ENCODE peak calls at places on chromosomes 4 and X, in seven cellular contexts. One of them, this sample, is unnamed. For H3K4me1 and H3K36me3, the result is how much of the 10 kb centered on the place peaks cover.

GRCh38 chrX:141341341-141341740 is 99.0 kb upstream of the SPANXC start:
- DNase-seq in cardiac muscle cell: no peak
- DNase-seq in psoas muscle: no peak
- DNase-seq in upper lobe of right lung: no peak
- DNase-seq in lower lobe of right lung: no peak
- DNase-seq in tibial nerve: no peak
- DNase-seq in esophagus squamous epithelium: no peak
- DNase-seq in this sample: no peak

GRCh38 chrX:4570141-4570540 is 856.7 kb upstream of the PRKX start:
- DNase-seq in cardiac muscle cell: no peak
- DNase-seq in psoas muscle: no peak
- DNase-seq in upper lobe of right lung: no peak
- DNase-seq in lower lobe of right lung: no peak
- DNase-seq in tibial nerve: no peak
- DNase-seq in esophagus squamous epithelium: no peak
- DNase-seq in this sample: no peak

GRCh38 chr4:121272526-121272925 is 108.3 kb downstream of the QRFPR start:
- DNase-seq in cardiac muscle cell: no peak
- DNase-seq in psoas muscle: no peak
- DNase-seq in upper lobe of right lung: no peak
- DNase-seq in lower lobe of right lung: no peak
- DNase-seq in tibial nerve: no peak
- DNase-seq in esophagus squamous epithelium: no peak
- DNase-seq in this sample: no peak

GRCh38 chr4:78379040-78379439 is 172.5 kb upstream of the ANXA3 start:
- DNase-seq in cardiac muscle cell: no peak
- DNase-seq in psoas muscle: no peak
- DNase-seq in upper lobe of right lung: no peak
- DNase-seq in lower lobe of right lung: no peak
- DNase-seq in tibial nerve: no peak
- DNase-seq in esophagus squamous epithelium: no peak
- DNase-seq in this sample: no peak

GRCh38 chrX:118990512-118991227 is 16.3 kb downstream of the LONRF3 start:
- DNase-seq in cardiac muscle cell: no peak
- DNase-seq in psoas muscle: no peak
- DNase-seq in upper lobe of right lung: no peak
- DNase-seq in lower lobe of right lung: no peak
- DNase-seq in tibial nerve: no peak
- DNase-seq in esophagus squamous epithelium: no peak
- DNase-seq in this sample: no peak

GRCh38 chrX:19334945-19335626 is 8.6 kb upstream of the PDHA1 start:
- DNase-seq in cardiac muscle cell: peak
- DNase-seq in psoas muscle: no peak
- DNase-seq in upper lobe of right lung: no peak
- DNase-seq in lower lobe of right lung: no peak
- DNase-seq in tibial nerve: no peak
- DNase-seq in esophagus squamous epithelium: no peak
- DNase-seq in this sample: no peak

GRCh38 chr4:25592670-25593069 is 63.0 kb upstream of the SLC34A2 start:
- DNase-seq in cardiac muscle cell: no peak
- DNase-seq in psoas muscle: no peak
- DNase-seq in upper lobe of right lung: no peak
- DNase-seq in lower lobe of right lung: no peak
- DNase-seq in tibial nerve: no peak
- DNase-seq in esophagus squamous epithelium: no peak
- DNase-seq in this sample: no peak

GRCh38 chrX:11533211-11533651 is 132.5 kb downstream of the ARHGAP6 start:
- DNase-seq in cardiac muscle cell: peak
- DNase-seq in psoas muscle: no peak
- DNase-seq in upper lobe of right lung: no peak
- DNase-seq in lower lobe of right lung: no peak
- DNase-seq in tibial nerve: no peak
- DNase-seq in esophagus squamous epithelium: no peak
- DNase-seq in this sample: no peak

GRCh38 chr4:150366487-150366999 is 215.4 kb upstream of the MAB21L2 start:
- DNase-seq in cardiac muscle cell: peak
- DNase-seq in psoas muscle: no peak
- DNase-seq in upper lobe of right lung: no peak
- DNase-seq in lower lobe of right lung: no peak
- DNase-seq in tibial nerve: no peak
- DNase-seq in esophagus squamous epithelium: no peak
- DNase-seq in this sample: no peak

GRCh38 chrX:133412246-133412645 is 3.0 kb downstream of the GPC4 start:
- DNase-seq in cardiac muscle cell: no peak
- DNase-seq in psoas muscle: no peak
- DNase-seq in upper lobe of right lung: no peak
- DNase-seq in lower lobe of right lung: no peak
- DNase-seq in tibial nerve: no peak
- DNase-seq in esophagus squamous epithelium: no peak
- DNase-seq in this sample: no peak

GRCh38 chr4:93748380-93748779 is 80.2 kb upstream of the ATOH1 start:
- DNase-seq in cardiac muscle cell: no peak
- DNase-seq in psoas muscle: no peak
- DNase-seq in upper lobe of right lung: no peak
- DNase-seq in lower lobe of right lung: no peak
- DNase-seq in tibial nerve: no peak
- DNase-seq in esophagus squamous epithelium: no peak
- DNase-seq in this sample: no peak

GRCh38 chrX:104420907-104421306 is 145.1 kb upstream of the IL1RAPL2 start:
- DNase-seq in cardiac muscle cell: no peak
- DNase-seq in psoas muscle: no peak
- DNase-seq in upper lobe of right lung: no peak
- DNase-seq in lower lobe of right lung: no peak
- DNase-seq in tibial nerve: no peak
- DNase-seq in esophagus squamous epithelium: no peak
- DNase-seq in this sample: no peak

GRCh38 chr4:184647391-184648101 is 1.7 kb downstream of the CASP3 start:
- DNase-seq in cardiac muscle cell: no peak
- DNase-seq in psoas muscle: no peak
- DNase-seq in upper lobe of right lung: no peak
- DNase-seq in lower lobe of right lung: no peak
- DNase-seq in tibial nerve: no peak
- DNase-seq in esophagus squamous epithelium: no peak
- DNase-seq in this sample: no peak

GRCh38 chr4:105909699-105910340 is 14.5 kb downstream of the NPNT start:
- DNase-seq in cardiac muscle cell: peak
- DNase-seq in psoas muscle: no peak
- DNase-seq in upper lobe of right lung: no peak
- DNase-seq in lower lobe of right lung: no peak
- DNase-seq in tibial nerve: no peak
- DNase-seq in esophagus squamous epithelium: no peak
- DNase-seq in this sample: no peak

GRCh38 chr4:129623233-129623632 is 527.3 kb downstream of the C4orf33 start:
- DNase-seq in cardiac muscle cell: no peak
- DNase-seq in psoas muscle: no peak
- DNase-seq in upper lobe of right lung: no peak
- DNase-seq in lower lobe of right lung: no peak
- DNase-seq in tibial nerve: no peak
- DNase-seq in esophagus squamous epithelium: no peak
- DNase-seq in this sample: no peak

GRCh38 chrX:153400146-153401132 is 711 bp downstream of the PNMA6E start:
- DNase-seq in cardiac muscle cell: peak
- DNase-seq in psoas muscle: peak
- DNase-seq in upper lobe of right lung: peak
- DNase-seq in lower lobe of right lung: peak
- DNase-seq in tibial nerve: no peak
- DNase-seq in esophagus squamous epithelium: no peak
- DNase-seq in this sample: no peak

GRCh38 chrX:10903518-10903917 is 207.6 kb upstream of the HCCS start:
- DNase-seq in cardiac muscle cell: no peak
- DNase-seq in psoas muscle: no peak
- DNase-seq in upper lobe of right lung: no peak
- DNase-seq in lower lobe of right lung: no peak
- DNase-seq in tibial nerve: no peak
- DNase-seq in esophagus squamous epithelium: no peak
- DNase-seq in this sample: no peak

GRCh38 chr4:94762326-94762725 is 4.6 kb downstream of the BMPR1B start:
- DNase-seq in cardiac muscle cell: no peak
- DNase-seq in psoas muscle: no peak
- DNase-seq in upper lobe of right lung: no peak
- DNase-seq in lower lobe of right lung: no peak
- DNase-seq in tibial nerve: no peak
- DNase-seq in esophagus squamous epithelium: no peak
- DNase-seq in this sample: no peak

GRCh38 chrX:108165349-108166111 is 74.0 kb downstream of the ATG4A start:
- DNase-seq in cardiac muscle cell: peak
- DNase-seq in psoas muscle: no peak
- DNase-seq in upper lobe of right lung: no peak
- DNase-seq in lower lobe of right lung: no peak
- DNase-seq in tibial nerve: no peak
- DNase-seq in esophagus squamous epithelium: no peak
- DNase-seq in this sample: no peak

GRCh38 chrX:71103110-71103983 is 3.2 kb downstream of the CXorf65 start:
- DNase-seq in cardiac muscle cell: peak
- DNase-seq in psoas muscle: peak
- DNase-seq in upper lobe of right lung: no peak
- DNase-seq in lower lobe of right lung: peak
- DNase-seq in tibial nerve: no peak
- DNase-seq in esophagus squamous epithelium: no peak
- DNase-seq in this sample: no peak

GRCh38 chrX:14883826-14884225 is 10.6 kb downstream of the MOSPD2 start:
- DNase-seq in cardiac muscle cell: no peak
- DNase-seq in psoas muscle: no peak
- DNase-seq in upper lobe of right lung: no peak
- DNase-seq in lower lobe of right lung: no peak
- DNase-seq in tibial nerve: no peak
- DNase-seq in esophagus squamous epithelium: no peak
- DNase-seq in this sample: no peak

GRCh38 chr4:119035941-119036737 is 99.5 kb upstream of the MYOZ2 start:
- DNase-seq in cardiac muscle cell: no peak
- DNase-seq in psoas muscle: peak
- DNase-seq in upper lobe of right lung: no peak
- DNase-seq in lower lobe of right lung: no peak
- DNase-seq in tibial nerve: no peak
- DNase-seq in esophagus squamous epithelium: no peak
- DNase-seq in this sample: no peak

GRCh38 chr4:102817021-102817605 is 10.2 kb downstream of the UBE2D3 start:
- DNase-seq in cardiac muscle cell: no peak
- DNase-seq in psoas muscle: no peak
- DNase-seq in upper lobe of right lung: no peak
- DNase-seq in lower lobe of right lung: no peak
- DNase-seq in tibial nerve: no peak
- DNase-seq in esophagus squamous epithelium: no peak
- DNase-seq in this sample: no peak
- H3K4me1 ChIP-seq in cardiac muscle cell: half or more
- H3K4me1 ChIP-seq in psoas muscle: half or more
- H3K4me1 ChIP-seq in upper lobe of right lung: half or more
- H3K4me1 ChIP-seq in lower lobe of right lung: half or more
- H3K4me1 ChIP-seq in tibial nerve: half or more
- H3K4me1 ChIP-seq in esophagus squamous epithelium: half or more
- H3K4me1 ChIP-seq in this sample: half or more

GRCh38 chrX:48792219-48792618 is 5.8 kb downstream of the GATA1 start:
- DNase-seq in cardiac muscle cell: no peak
- DNase-seq in psoas muscle: no peak
- DNase-seq in upper lobe of right lung: no peak
- DNase-seq in lower lobe of right lung: no peak
- DNase-seq in tibial nerve: no peak
- DNase-seq in esophagus squamous epithelium: no peak
- DNase-seq in this sample: no peak

GRCh38 chrX:48793935-48794334 is 7.5 kb downstream of the GATA1 start:
- DNase-seq in cardiac muscle cell: no peak
- DNase-seq in psoas muscle: no peak
- DNase-seq in upper lobe of right lung: no peak
- DNase-seq in lower lobe of right lung: no peak
- DNase-seq in tibial nerve: no peak
- DNase-seq in esophagus squamous epithelium: no peak
- DNase-seq in this sample: no peak

GRCh38 chrX:48790477-48790876 is 4.1 kb downstream of the GATA1 start:
- DNase-seq in cardiac muscle cell: no peak
- DNase-seq in psoas muscle: no peak
- DNase-seq in upper lobe of right lung: no peak
- DNase-seq in lower lobe of right lung: no peak
- DNase-seq in tibial nerve: no peak
- DNase-seq in esophagus squamous epithelium: no peak
- DNase-seq in this sample: no peak

GRCh38 chrX:48789366-48790220 is 3.2 kb downstream of the GATA1 start:
- DNase-seq in cardiac muscle cell: no peak
- DNase-seq in psoas muscle: no peak
- DNase-seq in upper lobe of right lung: no peak
- DNase-seq in lower lobe of right lung: no peak
- DNase-seq in tibial nerve: no peak
- DNase-seq in esophagus squamous epithelium: no peak
- DNase-seq in this sample: no peak

GRCh38 chrX:48791063-48791820 is 4.9 kb downstream of the GATA1 start:
- DNase-seq in cardiac muscle cell: no peak
- DNase-seq in psoas muscle: no peak
- DNase-seq in upper lobe of right lung: no peak
- DNase-seq in lower lobe of right lung: no peak
- DNase-seq in tibial nerve: no peak
- DNase-seq in esophagus squamous epithelium: no peak
- DNase-seq in this sample: no peak
- H3K36me3 ChIP-seq in cardiac muscle cell: under half
- H3K36me3 ChIP-seq in psoas muscle: under half
- H3K36me3 ChIP-seq in upper lobe of right lung: under half
- H3K36me3 ChIP-seq in lower lobe of right lung: under half
- H3K36me3 ChIP-seq in tibial nerve: under half
- H3K36me3 ChIP-seq in esophagus squamous epithelium: under half
- H3K36me3 ChIP-seq in this sample: under half

GRCh38 chr4:159290321-159291030 is 187.6 kb downstream of the RAPGEF2 start:
- DNase-seq in cardiac muscle cell: no peak
- DNase-seq in psoas muscle: no peak
- DNase-seq in upper lobe of right lung: no peak
- DNase-seq in lower lobe of right lung: no peak
- DNase-seq in tibial nerve: no peak
- DNase-seq in esophagus squamous epithelium: no peak
- DNase-seq in this sample: no peak
- TF ChIP-seq CTCF in cardiac muscle cell: no peak
- TF ChIP-seq CTCF in psoas muscle: no peak
- TF ChIP-seq CTCF in upper lobe of right lung: no peak
- TF ChIP-seq CTCF in lower lobe of right lung: no peak
- TF ChIP-seq CTCF in tibial nerve: no peak
- TF ChIP-seq CTCF in esophagus squamous epithelium: no peak
- TF ChIP-seq CTCF in this sample: no peak

GRCh38 chr4:2797545-2798305 is 4.8 kb downstream of the SH3BP2 start:
- DNase-seq in cardiac muscle cell: no peak
- DNase-seq in psoas muscle: peak
- DNase-seq in upper lobe of right lung: peak
- DNase-seq in lower lobe of right lung: peak
- DNase-seq in tibial nerve: peak
- DNase-seq in esophagus squamous epithelium: no peak
- DNase-seq in this sample: no peak

GRCh38 chr4:2797188-2797544 is 4.3 kb downstream of the SH3BP2 start:
- DNase-seq in cardiac muscle cell: no peak
- DNase-seq in psoas muscle: no peak
- DNase-seq in upper lobe of right lung: peak
- DNase-seq in lower lobe of right lung: peak
- DNase-seq in tibial nerve: no peak
- DNase-seq in esophagus squamous epithelium: no peak
- DNase-seq in this sample: no peak

GRCh38 chr4:2794707-2795557 is 2.0 kb downstream of the SH3BP2 start:
- DNase-seq in cardiac muscle cell: no peak
- DNase-seq in psoas muscle: peak
- DNase-seq in upper lobe of right lung: peak
- DNase-seq in lower lobe of right lung: peak
- DNase-seq in tibial nerve: peak
- DNase-seq in esophagus squamous epithelium: no peak
- DNase-seq in this sample: no peak

GRCh38 chr4:2795558-2796260 is 2.8 kb downstream of the SH3BP2 start:
- DNase-seq in cardiac muscle cell: no peak
- DNase-seq in psoas muscle: peak
- DNase-seq in upper lobe of right lung: peak
- DNase-seq in lower lobe of right lung: peak
- DNase-seq in tibial nerve: peak
- DNase-seq in esophagus squamous epithelium: no peak
- DNase-seq in this sample: no peak

GRCh38 chr4:2796261-2797187 is 3.6 kb downstream of the SH3BP2 start:
- DNase-seq in cardiac muscle cell: no peak
- DNase-seq in psoas muscle: peak
- DNase-seq in upper lobe of right lung: peak
- DNase-seq in lower lobe of right lung: peak
- DNase-seq in tibial nerve: peak
- DNase-seq in esophagus squamous epithelium: no peak
- DNase-seq in this sample: no peak
- H3K4me1 ChIP-seq in cardiac muscle cell: under half
- H3K4me1 ChIP-seq in psoas muscle: under half
- H3K4me1 ChIP-seq in upper lobe of right lung: half or more
- H3K4me1 ChIP-seq in lower lobe of right lung: half or more
- H3K4me1 ChIP-seq in tibial nerve: half or more
- H3K4me1 ChIP-seq in esophagus squamous epithelium: half or more
- H3K4me1 ChIP-seq in this sample: half or more

This sample was measured in right atrium auricular region.